ENCODE peak calls at places on chromosomes 1 and 21, in eight cellular contexts. T is colonic mucosa, K is adrenal gland, U is uterus, O is fibroblast of mammary gland, S is astrocyte of the spinal cord, Z is ovary, A is psoas muscle. W is an unnamed sample.

GRCh38 chr21:37257526-37257966 is 9.6 kb downstream of the VPS26C start:
- DNase-seq in T (peak; percentile 53), K (peak; percentile 38), U (no peak), O (peak; percentile 38), S (peak; percentile 32), Z (peak; percentile 19), A (peak; percentile 25), W (peak; percentile 44)

GRCh38 chr1:66253330-66253921 is 280.5 kb upstream of the SGIP1 start:
- DNase-seq in T (no peak), K (no peak), U (no peak), O (peak; percentile 83), S (peak; percentile 82), Z (no peak), A (no peak), W (peak; percentile 88)

GRCh38 chr1:906532-907420 is 16.9 kb upstream of the SAMD11 start:
- DNase-seq in T (peak; percentile 68), K (peak; percentile 41), U (peak; percentile 15), O (peak; percentile 66), S (peak; percentile 58), Z (no peak), A (peak; percentile 15), W (no peak)

GRCh38 chr1:22471078-22471477 is 19.4 kb downstream of the ZBTB40 start:
- DNase-seq in T (no peak), K (peak; percentile 93), U (peak; percentile 59), O (peak; percentile 84), S (peak; percentile 48), Z (peak; percentile 32), A (no peak), W (peak; percentile 64)

GRCh38 chr1:193019442-193020026 is 39.6 kb downstream of the UCHL5 start:
- DNase-seq in T (no peak), K (no peak), U (no peak), O (peak; percentile 74), S (peak; percentile 73), Z (no peak), A (no peak), W (peak; percentile 87)

GRCh38 chr1:89659322-89660061 is 26.6 kb downstream of the LRRC8C start:
- DNase-seq in T (no peak), K (no peak), U (no peak), O (peak; percentile 44), S (no peak), Z (no peak), A (no peak), W (no peak)

GRCh38 chr1:15701784-15702183 is 17.7 kb downstream of the PLEKHM2 start:
- DNase-seq in T (no peak), K (no peak), U (no peak), O (no peak), S (no peak), Z (no peak), A (no peak), W (no peak)

GRCh38 chr1:2091611-2092604 is 41.7 kb downstream of the PRKCZ start:
- DNase-seq in T (peak; percentile 85), K (no peak), U (no peak), O (peak; percentile 10), S (peak; percentile 19), Z (no peak), A (no peak), W (no peak)

DNA sequence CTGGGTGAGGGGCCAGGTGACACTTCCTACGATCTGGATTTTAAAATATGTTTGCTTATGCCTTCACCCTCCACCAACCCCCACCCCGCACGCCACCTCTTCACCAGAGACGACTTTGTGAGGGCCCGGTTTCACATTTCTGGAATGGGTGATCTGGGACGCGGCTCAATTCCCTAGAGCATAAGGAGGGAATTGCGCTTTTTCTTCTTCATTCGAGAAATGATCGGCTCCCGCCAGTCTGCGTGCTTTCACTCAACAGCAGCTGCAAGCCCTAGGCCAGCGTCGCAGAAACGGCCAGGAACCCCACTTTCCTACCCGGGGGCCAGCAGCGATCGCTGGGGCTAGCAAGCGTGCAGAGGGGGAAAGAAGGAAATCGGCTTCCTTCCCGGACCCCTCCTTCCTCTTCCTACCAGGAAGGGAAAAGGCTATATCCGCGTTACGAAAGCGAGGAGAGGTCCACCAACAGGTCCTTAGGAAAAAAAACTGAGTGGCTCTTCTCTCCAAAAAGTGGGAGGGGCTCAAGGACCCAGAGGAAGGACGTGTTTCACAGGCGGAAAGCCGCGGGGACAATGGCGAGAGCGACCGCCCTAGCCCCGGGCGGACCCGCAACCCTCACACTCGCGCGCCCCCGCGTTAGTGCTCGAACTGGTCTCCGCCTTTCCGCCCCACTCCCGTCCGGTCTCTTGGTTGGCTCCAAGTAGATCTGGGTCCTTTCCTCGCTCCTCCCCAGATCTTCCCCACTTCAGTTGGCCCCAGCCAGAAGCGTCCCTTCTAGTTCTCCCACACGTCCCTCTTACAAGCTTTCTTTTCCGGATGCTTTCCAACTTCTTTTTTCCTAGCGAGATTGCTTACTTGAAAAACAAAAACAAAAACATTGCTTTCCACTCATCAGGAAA is 1.1 kb upstream of the ADAMTS1 start:
- DNase-seq in T (peak; percentile 66), K (peak; percentile 70), U (peak; percentile 92), O (peak; percentile 83), S (peak; percentile 71), Z (peak; percentile 93), A (peak; percentile 88), W (peak; percentile 82)
- H3K4me3 ChIP-seq in T (peak overlapping the region; percentile 52), K (no peak overlapping the region), U (peak overlapping the region; percentile 69), O (peak overlapping the region; percentile 89), S (peak overlapping the region; percentile 75), Z (peak overlapping the region; percentile 87), A (peak overlapping the region; percentile 90), W (peak overlapping the region; percentile 84)

DNA sequence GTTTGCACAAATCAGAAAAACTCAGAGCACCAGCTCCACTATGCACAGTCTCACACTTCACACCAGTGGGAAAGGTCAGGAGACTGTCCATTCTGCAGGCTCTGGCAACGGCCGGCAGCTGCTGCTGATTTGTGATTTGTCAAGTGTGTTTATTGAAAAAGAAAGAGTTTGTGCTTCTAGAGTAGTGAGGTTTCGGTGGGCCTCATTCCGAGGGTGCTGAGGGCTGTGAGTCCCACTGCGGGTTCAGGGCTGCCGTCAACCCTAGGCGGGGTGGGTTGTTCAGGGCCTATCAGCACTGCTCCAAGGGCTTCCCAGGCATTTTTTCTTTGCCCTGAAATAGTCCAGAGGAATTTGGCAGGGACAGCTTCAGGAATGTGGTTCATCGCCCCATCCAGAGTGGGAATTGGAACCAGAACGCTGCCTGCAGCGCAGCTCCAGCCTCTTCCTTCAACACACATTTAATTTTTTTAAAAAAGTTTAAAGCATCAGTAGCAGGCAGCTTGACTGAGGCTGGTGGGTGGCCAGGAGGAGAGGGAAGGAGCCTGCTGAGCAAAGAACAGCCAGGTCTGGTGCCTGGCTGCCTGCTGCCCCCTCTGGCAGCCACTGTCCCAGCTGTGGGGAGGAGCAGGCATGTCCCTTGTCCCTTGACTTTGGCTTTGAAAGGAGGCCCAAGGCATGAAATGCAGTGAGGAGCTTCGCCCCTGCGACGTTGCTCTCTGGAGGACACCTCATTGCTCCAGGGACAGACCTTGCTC is 19.7 kb downstream of the STUM start:
- DNase-seq in T (no peak), K (no peak), U (peak; percentile 28), O (peak; percentile 15), S (no peak), Z (peak; percentile 30), A (no peak), W (no peak)
- TF ChIP-seq CTCF in T (no peak), K (no peak), U (peak; percentile 19), O (peak; percentile 21), S (peak; percentile 25), Z (no peak), A (peak; percentile 26), W (peak; percentile 20)

GRCh38 chr1:47407481-47407880 is 8.6 kb upstream of the FOXE3 start:
- DNase-seq in T (no peak), K (no peak), U (no peak), O (no peak), S (no peak), Z (no peak), A (no peak), W (no peak)

GRCh38 chr1:47406966-47407365 is 9.1 kb upstream of the FOXE3 start:
- DNase-seq in T (no peak), K (no peak), U (no peak), O (no peak), S (no peak), Z (no peak), A (no peak), W (no peak)

GRCh38 chr1:47411441-47411840 is 4.6 kb upstream of the FOXE3 start:
- DNase-seq in T (no peak), K (no peak), U (no peak), O (no peak), S (no peak), Z (no peak), A (no peak), W (no peak)

GRCh38 chr1:47412437-47412836 is 3.6 kb upstream of the FOXE3 start:
- DNase-seq in T (no peak), K (no peak), U (no peak), O (no peak), S (no peak), Z (no peak), A (no peak), W (no peak)

DNA sequence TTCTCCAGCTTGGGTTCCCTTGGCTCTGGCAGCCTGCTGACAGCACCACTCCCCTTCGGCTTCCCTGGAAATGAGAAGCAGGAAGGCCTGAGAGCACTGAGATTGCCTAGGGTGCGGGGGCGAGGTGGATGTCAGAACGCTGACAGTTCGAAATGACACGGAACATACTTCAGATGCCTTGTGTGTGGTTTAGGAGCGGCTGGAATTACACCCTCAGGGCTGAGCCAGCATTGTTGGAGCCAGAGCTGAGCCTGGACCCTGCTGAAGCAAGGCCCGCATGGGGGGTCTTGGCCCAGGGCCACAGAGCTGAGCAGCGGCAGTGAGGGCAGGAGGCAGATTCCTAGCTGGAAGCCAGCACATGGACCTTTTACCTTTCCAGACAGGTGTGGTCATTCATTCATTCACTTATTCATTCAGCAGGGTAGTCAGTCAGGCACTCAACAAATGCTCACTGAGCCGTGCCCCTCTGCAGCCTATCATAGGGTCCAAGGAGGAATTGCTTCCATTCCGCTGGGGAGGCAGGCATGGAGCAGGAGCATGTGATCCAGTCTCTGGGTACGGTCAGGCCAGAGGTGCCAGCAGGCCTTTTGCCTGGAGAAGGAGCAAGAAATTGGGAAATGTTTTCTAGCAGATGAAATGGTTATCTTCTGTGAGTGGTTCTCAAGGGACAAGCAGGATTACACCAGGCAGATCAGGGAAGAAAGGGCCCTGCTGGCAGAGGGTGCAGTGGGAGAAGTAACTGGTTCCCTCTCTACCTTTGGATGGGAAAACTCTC is 6.6 kb upstream of the FOXE3 start:
- DNase-seq in T (no peak), K (no peak), U (no peak), O (peak; percentile 57), S (peak; percentile 20), Z (no peak), A (no peak), W (peak; percentile 77)
- H3K4me3 ChIP-seq in T (no peak overlapping the region), K (no peak overlapping the region), U (no peak overlapping the region), O (no peak overlapping the region), S (no peak overlapping the region), Z (no peak overlapping the region), A (no peak overlapping the region), W (no peak overlapping the region)

GRCh38 chr1:35570589-35571137 is 2.5 kb upstream of the TFAP2E start:
- DNase-seq in T (no peak), K (no peak), U (no peak), O (no peak), S (no peak), Z (no peak), A (no peak), W (no peak)

GRCh38 chr1:35568975-35569395 is 4.1 kb upstream of the TFAP2E start:
- DNase-seq in T (peak; percentile 69), K (peak; percentile 82), U (no peak), O (peak; percentile 71), S (peak; percentile 61), Z (no peak), A (no peak), W (peak; percentile 79)

GRCh38 chr1:35571263-35571662 is 1.9 kb upstream of the TFAP2E start:
- DNase-seq in T (no peak), K (no peak), U (no peak), O (no peak), S (no peak), Z (no peak), A (no peak), W (no peak)

GRCh38 chr1:35567947-35568558 is 5.1 kb upstream of the TFAP2E start:
- DNase-seq in T (no peak), K (no peak), U (no peak), O (no peak), S (no peak), Z (no peak), A (no peak), W (no peak)

GRCh38 chr1:35569956-35570355 is 3.2 kb upstream of the TFAP2E start:
- DNase-seq in T (no peak), K (no peak), U (no peak), O (peak; percentile 70), S (no peak), Z (no peak), A (no peak), W (no peak)
- TF ChIP-seq CTCF in T (no peak), K (no peak), U (no peak), O (no peak), S (no peak), Z (no peak), A (no peak), W (no peak)